ENCODE peak calls at places on chromosomes 12 and 14, in six cellular contexts. V is NCI-H1105 treated with DMSO at 0.1 percent for 48 hours, S is left colon, G is fibroblast of pulmonary artery, W is mucosa of gallbladder, R is dorsolateral prefrontal cortex. E is an unnamed sample.

GRCh38 chr12:95848575-95849388 is 10.0 kb upstream of the SNRPF start:
- DNase-seq in V (peak), S (peak), G (peak), W (no peak), R (no peak), E (no peak)

GRCh38 chr12:110254971-110255540 is 26.0 kb upstream of the ATP2A2 start:
- DNase-seq in V (no peak), S (peak), G (no peak), W (no peak), R (no peak), E (no peak)

GRCh38 chr12:75526655-75527511 is 15.5 kb upstream of the KRR1 start:
- DNase-seq in V (peak), S (no peak), G (peak), W (no peak), R (no peak), E (no peak)

GRCh38 chr14:91473046-91473445 is 37.1 kb downstream of the PPP4R3A start:
- DNase-seq in V (no peak), S (no peak), G (no peak), W (no peak), R (no peak), E (no peak)

GRCh38 chr14:37081220-37081619 is 91.2 kb downstream of the SLC25A21 start:
- DNase-seq in V (no peak), S (no peak), G (no peak), W (no peak), R (no peak), E (no peak)

GRCh38 chr12:52083638-52083996 is 4.1 kb downstream of the SMIM41 start:
- DNase-seq in V (no peak), S (no peak), G (no peak), W (no peak), R (no peak), E (no peak)

GRCh38 chr14:89093083-89093482 is 268.6 kb downstream of the TTC8 start:
- DNase-seq in V (no peak), S (no peak), G (peak), W (no peak), R (no peak), E (no peak)

GRCh38 chr12:116495260-116495659 is 63.9 kb upstream of the MAP1LC3B2 start:
- DNase-seq in V (no peak), S (no peak), G (no peak), W (peak), R (no peak), E (no peak)

GRCh38 chr12:93698307-93699092 is 21.3 kb downstream of the CRADD start:
- DNase-seq in V (no peak), S (no peak), G (peak), W (no peak), R (no peak), E (no peak)

GRCh38 chr12:76398106-76398505 is 49.9 kb upstream of the BBS10 start:
- DNase-seq in V (no peak), S (no peak), G (no peak), W (no peak), R (no peak), E (no peak)

GRCh38 chr14:95123895-95124579 is 33.3 kb downstream of the DICER1 start:
- DNase-seq in V (no peak), S (no peak), G (no peak), W (no peak), R (peak), E (no peak)

GRCh38 chr12:28145211-28145610 is 45.0 kb upstream of the CCDC91 start:
- DNase-seq in V (no peak), S (no peak), G (peak), W (no peak), R (no peak), E (no peak)

GRCh38 chr14:24058260-24058950 is 6.6 kb downstream of the CARMIL3 start:
- DNase-seq in V (no peak), S (peak), G (peak), W (peak), R (no peak), E (peak)

GRCh38 chr12:69900720-69901131 is 75.7 kb downstream of the MYRFL start:
- DNase-seq in V (peak), S (peak), G (peak), W (peak), R (no peak), E (peak)

GRCh38 chr12:44372259-44372658 is 503.9 kb downstream of the NELL2 start:
- DNase-seq in V (no peak), S (no peak), G (no peak), W (no peak), R (no peak), E (no peak)

GRCh38 chr12:113698505-113698858 is 226.8 kb upstream of the LHX5 start:
- DNase-seq in V (no peak), S (no peak), G (no peak), W (no peak), R (no peak), E (no peak)

GRCh38 chr12:13205809-13206559 is 9.5 kb downstream of the EMP1 start:
- DNase-seq in V (no peak), S (no peak), G (peak), W (no peak), R (no peak), E (no peak)

GRCh38 chr12:68175566-68176033 is 16.1 kb upstream of the IFNG start:
- DNase-seq in V (no peak), S (no peak), G (no peak), W (no peak), R (no peak), E (no peak)

GRCh38 chr14:43674273-43674672 is 832.8 kb downstream of the FSCB start:
- DNase-seq in V (no peak), S (no peak), G (no peak), W (no peak), R (no peak), E (no peak)

GRCh38 chr14:100837812-100838170 is 11.9 kb downstream of the MEG3 start:
- DNase-seq in V (no peak), S (no peak), G (no peak), W (no peak), R (no peak), E (no peak)

GRCh38 chr14:71193663-71194062 is 286.4 kb downstream of the PCNX1 start:
- DNase-seq in V (no peak), S (no peak), G (no peak), W (no peak), R (no peak), E (no peak)

GRCh38 chr12:85755760-85756159 is 80.4 kb downstream of the RASSF9 start:
- DNase-seq in V (no peak), S (no peak), G (peak), W (no peak), R (no peak), E (no peak)

GRCh38 chr12:39145175-39145999 is 240.0 kb upstream of the CPNE8 start:
- DNase-seq in V (no peak), S (peak), G (peak), W (peak), R (no peak), E (no peak)

GRCh38 chr14:90561031-90561430 is 164.2 kb downstream of the CALM1 start:
- DNase-seq in V (no peak), S (no peak), G (no peak), W (no peak), R (no peak), E (no peak)

GRCh38 chr12:62919827-62920226 is 15.1 kb downstream of the PPM1H start:
- DNase-seq in V (peak), S (no peak), G (peak), W (peak), R (peak), E (peak)

GRCh38 chr12:48994224-48995060 is 4.7 kb downstream of the DDN start:
- DNase-seq in V (no peak), S (no peak), G (no peak), W (no peak), R (no peak), E (no peak)

GRCh38 chr12:5034605-5035004 is 9.1 kb upstream of the KCNA5 start:
- DNase-seq in V (no peak), S (no peak), G (no peak), W (no peak), R (no peak), E (no peak)

GRCh38 chr12:132632521-132633228 is 14.1 kb downstream of the P2RX2 start:
- DNase-seq in V (no peak), S (no peak), G (no peak), W (no peak), R (no peak), E (no peak)

GRCh38 chr14:100734031-100734990 is 7.6 kb downstream of the DLK1 start:
- DNase-seq in V (no peak), S (no peak), G (no peak), W (no peak), R (peak), E (no peak)

GRCh38 chr14:64580451-64580850 is 30.7 kb downstream of the PPP1R36 start:
- DNase-seq in V (no peak), S (no peak), G (no peak), W (no peak), R (no peak), E (no peak)

GRCh38 chr12:105748806-105749600 is 389.8 kb downstream of the NUAK1 start:
- DNase-seq in V (no peak), S (no peak), G (peak), W (peak), R (peak), E (peak)

E was measured in occipital lobe.